ENCODE peak calls at places on chromosome 22, in ten cellular contexts. One of them, this sample, is unnamed.

GRCh38 chr22:26235792-26236191 is 66.5 kb downstream of the SEZ6L start:
- DNase-seq in stimulated activated CD4-positive, alpha-beta T cell treated with anti-CD3 and anti-CD28 coated beads, Interleukin-1b, Interleukin-23, amount 100 ng/mL, for 1 hour: no peak
- DNase-seq in HFFc6: no peak
- DNase-seq in pons: no peak
- DNase-seq in activated naive CD4-positive, alpha-beta T cell treated with anti-CD3 and anti-CD28 coated beads for 36 hours: no peak
- DNase-seq in GM03348: no peak
- DNase-seq in ELR: no peak
- DNase-seq in activated CD8-positive, alpha-beta memory T cell treated with anti-CD3 and anti-CD28 coated beads, Interleukin-2, amount 50 U/mL, for 4 hours: no peak
- DNase-seq in GM10248: no peak
- DNase-seq in activated CD4-positive, alpha-beta T cell treated with anti-CD3 and anti-CD28 coated beads for 48 hours: no peak
- DNase-seq in this sample: no peak

GRCh38 chr22:24416095-24416494 is 11.3 kb upstream of the ADORA2A start:
- DNase-seq in ELR: no peak
- DNase-seq in activated naive CD4-positive, alpha-beta T cell treated with anti-CD3 and anti-CD28 coated beads for 36 hours: no peak
- DNase-seq in stimulated activated CD4-positive, alpha-beta T cell treated with anti-CD3 and anti-CD28 coated beads, Interleukin-1b, Interleukin-23, amount 100 ng/mL, for 1 hour: no peak
- DNase-seq in GM03348: peak; percentile 55
- DNase-seq in HFFc6: no peak
- DNase-seq in GM10248: no peak
- DNase-seq in activated CD8-positive, alpha-beta memory T cell treated with anti-CD3 and anti-CD28 coated beads, Interleukin-2, amount 50 U/mL, for 4 hours: no peak
- DNase-seq in pons: no peak
- DNase-seq in activated CD4-positive, alpha-beta T cell treated with anti-CD3 and anti-CD28 coated beads for 48 hours: no peak
- DNase-seq in this sample: no peak

GRCh38 chr22:19693981-19694670 is 20.2 kb upstream of the SEPTIN5 start:
- DNase-seq in activated CD8-positive, alpha-beta memory T cell treated with anti-CD3 and anti-CD28 coated beads, Interleukin-2, amount 50 U/mL, for 4 hours: no peak
- DNase-seq in HFFc6: no peak
- DNase-seq in GM03348: no peak
- DNase-seq in activated CD4-positive, alpha-beta T cell treated with anti-CD3 and anti-CD28 coated beads for 48 hours: no peak
- DNase-seq in activated naive CD4-positive, alpha-beta T cell treated with anti-CD3 and anti-CD28 coated beads for 36 hours: no peak
- DNase-seq in ELR: no peak
- DNase-seq in stimulated activated CD4-positive, alpha-beta T cell treated with anti-CD3 and anti-CD28 coated beads, Interleukin-1b, Interleukin-23, amount 100 ng/mL, for 1 hour: no peak
- DNase-seq in pons: no peak
- DNase-seq in GM10248: no peak
- DNase-seq in this sample: no peak

GRCh38 chr22:35523167-35523928 is 17.3 kb upstream of the RASD2 start:
- DNase-seq in pons: no peak
- DNase-seq in activated naive CD4-positive, alpha-beta T cell treated with anti-CD3 and anti-CD28 coated beads for 36 hours: no peak
- DNase-seq in ELR: no peak
- DNase-seq in activated CD8-positive, alpha-beta memory T cell treated with anti-CD3 and anti-CD28 coated beads, Interleukin-2, amount 50 U/mL, for 4 hours: no peak
- DNase-seq in GM03348: no peak
- DNase-seq in activated CD4-positive, alpha-beta T cell treated with anti-CD3 and anti-CD28 coated beads for 48 hours: no peak
- DNase-seq in HFFc6: no peak
- DNase-seq in stimulated activated CD4-positive, alpha-beta T cell treated with anti-CD3 and anti-CD28 coated beads, Interleukin-1b, Interleukin-23, amount 100 ng/mL, for 1 hour: no peak
- DNase-seq in GM10248: no peak
- DNase-seq in this sample: no peak

GRCh38 chr22:41216984-41217383 is 11.9 kb downstream of the L3MBTL2 start:
- DNase-seq in GM03348: no peak
- DNase-seq in pons: no peak
- DNase-seq in stimulated activated CD4-positive, alpha-beta T cell treated with anti-CD3 and anti-CD28 coated beads, Interleukin-1b, Interleukin-23, amount 100 ng/mL, for 1 hour: no peak
- DNase-seq in activated naive CD4-positive, alpha-beta T cell treated with anti-CD3 and anti-CD28 coated beads for 36 hours: no peak
- DNase-seq in activated CD4-positive, alpha-beta T cell treated with anti-CD3 and anti-CD28 coated beads for 48 hours: no peak
- DNase-seq in GM10248: no peak
- DNase-seq in ELR: no peak
- DNase-seq in activated CD8-positive, alpha-beta memory T cell treated with anti-CD3 and anti-CD28 coated beads, Interleukin-2, amount 50 U/mL, for 4 hours: no peak
- DNase-seq in HFFc6: no peak
- DNase-seq in this sample: no peak

GRCh38 chr22:27768027-27768640 is 33.4 kb downstream of the MN1 start:
- DNase-seq in pons: no peak
- DNase-seq in stimulated activated CD4-positive, alpha-beta T cell treated with anti-CD3 and anti-CD28 coated beads, Interleukin-1b, Interleukin-23, amount 100 ng/mL, for 1 hour: no peak
- DNase-seq in activated CD4-positive, alpha-beta T cell treated with anti-CD3 and anti-CD28 coated beads for 48 hours: no peak
- DNase-seq in GM03348: no peak
- DNase-seq in GM10248: no peak
- DNase-seq in ELR: no peak
- DNase-seq in HFFc6: no peak
- DNase-seq in activated CD8-positive, alpha-beta memory T cell treated with anti-CD3 and anti-CD28 coated beads, Interleukin-2, amount 50 U/mL, for 4 hours: no peak
- DNase-seq in activated naive CD4-positive, alpha-beta T cell treated with anti-CD3 and anti-CD28 coated beads for 36 hours: no peak
- DNase-seq in this sample: no peak

GRCh38 chr22:28108851-28109250 is 189.8 kb upstream of the PITPNB start:
- DNase-seq in HFFc6: no peak
- DNase-seq in stimulated activated CD4-positive, alpha-beta T cell treated with anti-CD3 and anti-CD28 coated beads, Interleukin-1b, Interleukin-23, amount 100 ng/mL, for 1 hour: no peak
- DNase-seq in activated CD4-positive, alpha-beta T cell treated with anti-CD3 and anti-CD28 coated beads for 48 hours: no peak
- DNase-seq in GM03348: no peak
- DNase-seq in pons: no peak
- DNase-seq in activated naive CD4-positive, alpha-beta T cell treated with anti-CD3 and anti-CD28 coated beads for 36 hours: no peak
- DNase-seq in GM10248: no peak
- DNase-seq in activated CD8-positive, alpha-beta memory T cell treated with anti-CD3 and anti-CD28 coated beads, Interleukin-2, amount 50 U/mL, for 4 hours: no peak
- DNase-seq in ELR: no peak
- DNase-seq in this sample: no peak

GRCh38 chr22:50292643-50293440 is 14.6 kb downstream of the PLXNB2 start:
- DNase-seq in HFFc6: no peak
- DNase-seq in activated CD8-positive, alpha-beta memory T cell treated with anti-CD3 and anti-CD28 coated beads, Interleukin-2, amount 50 U/mL, for 4 hours: no peak
- DNase-seq in ELR: no peak
- DNase-seq in activated CD4-positive, alpha-beta T cell treated with anti-CD3 and anti-CD28 coated beads for 48 hours: no peak
- DNase-seq in GM10248: no peak
- DNase-seq in activated naive CD4-positive, alpha-beta T cell treated with anti-CD3 and anti-CD28 coated beads for 36 hours: peak; percentile 34
- DNase-seq in GM03348: no peak
- DNase-seq in stimulated activated CD4-positive, alpha-beta T cell treated with anti-CD3 and anti-CD28 coated beads, Interleukin-1b, Interleukin-23, amount 100 ng/mL, for 1 hour: no peak
- DNase-seq in pons: no peak
- DNase-seq in this sample: peak; percentile 49

GRCh38 chr22:32695451-32695891 is 106.0 kb upstream of the TIMP3 start:
- DNase-seq in GM03348: peak; percentile 65
- DNase-seq in pons: no peak
- DNase-seq in activated CD8-positive, alpha-beta memory T cell treated with anti-CD3 and anti-CD28 coated beads, Interleukin-2, amount 50 U/mL, for 4 hours: no peak
- DNase-seq in activated CD4-positive, alpha-beta T cell treated with anti-CD3 and anti-CD28 coated beads for 48 hours: no peak
- DNase-seq in stimulated activated CD4-positive, alpha-beta T cell treated with anti-CD3 and anti-CD28 coated beads, Interleukin-1b, Interleukin-23, amount 100 ng/mL, for 1 hour: no peak
- DNase-seq in activated naive CD4-positive, alpha-beta T cell treated with anti-CD3 and anti-CD28 coated beads for 36 hours: no peak
- DNase-seq in ELR: peak; percentile 99
- DNase-seq in HFFc6: peak; percentile 97
- DNase-seq in GM10248: no peak
- DNase-seq in this sample: no peak

GRCh38 chr22:39471421-39472141 is 14.8 kb downstream of the MGAT3 start:
- DNase-seq in ELR: peak; percentile 65
- DNase-seq in stimulated activated CD4-positive, alpha-beta T cell treated with anti-CD3 and anti-CD28 coated beads, Interleukin-1b, Interleukin-23, amount 100 ng/mL, for 1 hour: no peak
- DNase-seq in GM10248: peak; percentile 61
- DNase-seq in GM03348: peak; percentile 86
- DNase-seq in HFFc6: peak; percentile 23
- DNase-seq in activated CD8-positive, alpha-beta memory T cell treated with anti-CD3 and anti-CD28 coated beads, Interleukin-2, amount 50 U/mL, for 4 hours: no peak
- DNase-seq in activated naive CD4-positive, alpha-beta T cell treated with anti-CD3 and anti-CD28 coated beads for 36 hours: peak; percentile 19
- DNase-seq in pons: no peak
- DNase-seq in activated CD4-positive, alpha-beta T cell treated with anti-CD3 and anti-CD28 coated beads for 48 hours: no peak
- DNase-seq in this sample: no peak

GRCh38 chr22:34808618-34809017 is 257.3 kb upstream of the ISX start:
- DNase-seq in stimulated activated CD4-positive, alpha-beta T cell treated with anti-CD3 and anti-CD28 coated beads, Interleukin-1b, Interleukin-23, amount 100 ng/mL, for 1 hour: no peak
- DNase-seq in HFFc6: no peak
- DNase-seq in pons: no peak
- DNase-seq in activated CD8-positive, alpha-beta memory T cell treated with anti-CD3 and anti-CD28 coated beads, Interleukin-2, amount 50 U/mL, for 4 hours: no peak
- DNase-seq in activated CD4-positive, alpha-beta T cell treated with anti-CD3 and anti-CD28 coated beads for 48 hours: no peak
- DNase-seq in GM03348: no peak
- DNase-seq in GM10248: no peak
- DNase-seq in activated naive CD4-positive, alpha-beta T cell treated with anti-CD3 and anti-CD28 coated beads for 36 hours: no peak
- DNase-seq in ELR: no peak
- DNase-seq in this sample: no peak

GRCh38 chr22:32758866-32759385 is 42.6 kb upstream of the TIMP3 start:
- DNase-seq in stimulated activated CD4-positive, alpha-beta T cell treated with anti-CD3 and anti-CD28 coated beads, Interleukin-1b, Interleukin-23, amount 100 ng/mL, for 1 hour: no peak
- DNase-seq in GM10248: no peak
- DNase-seq in activated CD4-positive, alpha-beta T cell treated with anti-CD3 and anti-CD28 coated beads for 48 hours: no peak
- DNase-seq in pons: no peak
- DNase-seq in activated naive CD4-positive, alpha-beta T cell treated with anti-CD3 and anti-CD28 coated beads for 36 hours: no peak
- DNase-seq in GM03348: peak; percentile 44
- DNase-seq in ELR: no peak
- DNase-seq in HFFc6: no peak
- DNase-seq in activated CD8-positive, alpha-beta memory T cell treated with anti-CD3 and anti-CD28 coated beads, Interleukin-2, amount 50 U/mL, for 4 hours: no peak
- DNase-seq in this sample: no peak

GRCh38 chr22:25403752-25404471 is 160.6 kb upstream of the GRK3 start:
- DNase-seq in ELR: peak; percentile 41
- DNase-seq in pons: no peak
- DNase-seq in HFFc6: peak; percentile 34
- DNase-seq in activated CD4-positive, alpha-beta T cell treated with anti-CD3 and anti-CD28 coated beads for 48 hours: no peak
- DNase-seq in stimulated activated CD4-positive, alpha-beta T cell treated with anti-CD3 and anti-CD28 coated beads, Interleukin-1b, Interleukin-23, amount 100 ng/mL, for 1 hour: no peak
- DNase-seq in activated naive CD4-positive, alpha-beta T cell treated with anti-CD3 and anti-CD28 coated beads for 36 hours: peak; percentile 11
- DNase-seq in activated CD8-positive, alpha-beta memory T cell treated with anti-CD3 and anti-CD28 coated beads, Interleukin-2, amount 50 U/mL, for 4 hours: no peak
- DNase-seq in GM10248: peak; percentile 46
- DNase-seq in GM03348: peak; percentile 45
- DNase-seq in this sample: no peak

GRCh38 chr22:42786606-42787356 is 66.1 kb upstream of the A4GALT start:
- DNase-seq in HFFc6: no peak
- DNase-seq in activated naive CD4-positive, alpha-beta T cell treated with anti-CD3 and anti-CD28 coated beads for 36 hours: no peak
- DNase-seq in GM03348: no peak
- DNase-seq in pons: no peak
- DNase-seq in activated CD4-positive, alpha-beta T cell treated with anti-CD3 and anti-CD28 coated beads for 48 hours: no peak
- DNase-seq in activated CD8-positive, alpha-beta memory T cell treated with anti-CD3 and anti-CD28 coated beads, Interleukin-2, amount 50 U/mL, for 4 hours: no peak
- DNase-seq in GM10248: no peak
- DNase-seq in stimulated activated CD4-positive, alpha-beta T cell treated with anti-CD3 and anti-CD28 coated beads, Interleukin-1b, Interleukin-23, amount 100 ng/mL, for 1 hour: no peak
- DNase-seq in ELR: no peak
- DNase-seq in this sample: no peak

GRCh38 chr22:30275625-30276024 is 9.0 kb upstream of the OSM start:
- DNase-seq in activated CD4-positive, alpha-beta T cell treated with anti-CD3 and anti-CD28 coated beads for 48 hours: peak; percentile 22
- DNase-seq in GM03348: no peak
- DNase-seq in GM10248: no peak
- DNase-seq in pons: no peak
- DNase-seq in ELR: no peak
- DNase-seq in activated naive CD4-positive, alpha-beta T cell treated with anti-CD3 and anti-CD28 coated beads for 36 hours: peak; percentile 45
- DNase-seq in activated CD8-positive, alpha-beta memory T cell treated with anti-CD3 and anti-CD28 coated beads, Interleukin-2, amount 50 U/mL, for 4 hours: peak; percentile 52
- DNase-seq in stimulated activated CD4-positive, alpha-beta T cell treated with anti-CD3 and anti-CD28 coated beads, Interleukin-1b, Interleukin-23, amount 100 ng/mL, for 1 hour: no peak
- DNase-seq in HFFc6: no peak
- DNase-seq in this sample: no peak

GRCh38 chr22:48753752-48754517 is 1073.7 kb downstream of the BRD1 start:
- DNase-seq in activated CD8-positive, alpha-beta memory T cell treated with anti-CD3 and anti-CD28 coated beads, Interleukin-2, amount 50 U/mL, for 4 hours: no peak
- DNase-seq in pons: no peak
- DNase-seq in HFFc6: no peak
- DNase-seq in GM10248: no peak
- DNase-seq in stimulated activated CD4-positive, alpha-beta T cell treated with anti-CD3 and anti-CD28 coated beads, Interleukin-1b, Interleukin-23, amount 100 ng/mL, for 1 hour: no peak
- DNase-seq in GM03348: peak; percentile 3
- DNase-seq in activated naive CD4-positive, alpha-beta T cell treated with anti-CD3 and anti-CD28 coated beads for 36 hours: no peak
- DNase-seq in activated CD4-positive, alpha-beta T cell treated with anti-CD3 and anti-CD28 coated beads for 48 hours: no peak
- DNase-seq in ELR: no peak
- DNase-seq in this sample: no peak

GRCh38 chr22:41301085-41302015 is at the start of gene ZC3H7B:
- DNase-seq in activated CD8-positive, alpha-beta memory T cell treated with anti-CD3 and anti-CD28 coated beads, Interleukin-2, amount 50 U/mL, for 4 hours: peak; percentile 84
- DNase-seq in GM10248: peak; percentile 96
- DNase-seq in HFFc6: peak; percentile 72
- DNase-seq in activated naive CD4-positive, alpha-beta T cell treated with anti-CD3 and anti-CD28 coated beads for 36 hours: peak; percentile 88
- DNase-seq in activated CD4-positive, alpha-beta T cell treated with anti-CD3 and anti-CD28 coated beads for 48 hours: peak; percentile 89
- DNase-seq in ELR: peak; percentile 88
- DNase-seq in stimulated activated CD4-positive, alpha-beta T cell treated with anti-CD3 and anti-CD28 coated beads, Interleukin-1b, Interleukin-23, amount 100 ng/mL, for 1 hour: peak; percentile 73
- DNase-seq in pons: peak; percentile 80
- DNase-seq in GM03348: peak; percentile 95
- DNase-seq in this sample: peak; percentile 86

GRCh38 chr22:39253427-39254070 is 8.8 kb upstream of the PDGFB start:
- DNase-seq in activated naive CD4-positive, alpha-beta T cell treated with anti-CD3 and anti-CD28 coated beads for 36 hours: peak; percentile 68
- DNase-seq in pons: no peak
- DNase-seq in HFFc6: peak; percentile 77
- DNase-seq in ELR: peak; percentile 90
- DNase-seq in GM10248: peak; percentile 69
- DNase-seq in activated CD8-positive, alpha-beta memory T cell treated with anti-CD3 and anti-CD28 coated beads, Interleukin-2, amount 50 U/mL, for 4 hours: no peak
- DNase-seq in activated CD4-positive, alpha-beta T cell treated with anti-CD3 and anti-CD28 coated beads for 48 hours: peak; percentile 62
- DNase-seq in stimulated activated CD4-positive, alpha-beta T cell treated with anti-CD3 and anti-CD28 coated beads, Interleukin-1b, Interleukin-23, amount 100 ng/mL, for 1 hour: no peak
- DNase-seq in GM03348: peak; percentile 82
- DNase-seq in this sample: peak; percentile 52

GRCh38 chr22:45878051-45878764 is 98.8 kb downstream of the WNT7B start:
- DNase-seq in pons: no peak
- DNase-seq in activated CD4-positive, alpha-beta T cell treated with anti-CD3 and anti-CD28 coated beads for 48 hours: no peak
- DNase-seq in GM03348: no peak
- DNase-seq in activated CD8-positive, alpha-beta memory T cell treated with anti-CD3 and anti-CD28 coated beads, Interleukin-2, amount 50 U/mL, for 4 hours: peak; percentile 8
- DNase-seq in stimulated activated CD4-positive, alpha-beta T cell treated with anti-CD3 and anti-CD28 coated beads, Interleukin-1b, Interleukin-23, amount 100 ng/mL, for 1 hour: no peak
- DNase-seq in GM10248: no peak
- DNase-seq in activated naive CD4-positive, alpha-beta T cell treated with anti-CD3 and anti-CD28 coated beads for 36 hours: no peak
- DNase-seq in HFFc6: no peak
- DNase-seq in ELR: no peak
- DNase-seq in this sample: no peak

GRCh38 chr22:50308597-50308935 is 1.1 kb upstream of the PLXNB2 start:
- DNase-seq in activated naive CD4-positive, alpha-beta T cell treated with anti-CD3 and anti-CD28 coated beads for 36 hours: no peak
- DNase-seq in stimulated activated CD4-positive, alpha-beta T cell treated with anti-CD3 and anti-CD28 coated beads, Interleukin-1b, Interleukin-23, amount 100 ng/mL, for 1 hour: no peak
- DNase-seq in GM03348: peak; percentile 69
- DNase-seq in activated CD4-positive, alpha-beta T cell treated with anti-CD3 and anti-CD28 coated beads for 48 hours: no peak
- DNase-seq in pons: peak; percentile 62
- DNase-seq in ELR: peak; percentile 28
- DNase-seq in activated CD8-positive, alpha-beta memory T cell treated with anti-CD3 and anti-CD28 coated beads, Interleukin-2, amount 50 U/mL, for 4 hours: no peak
- DNase-seq in GM10248: no peak
- DNase-seq in HFFc6: peak; percentile 69
- DNase-seq in this sample: no peak

GRCh38 chr22:39434243-39434653 is 22.6 kb upstream of the MGAT3 start:
- DNase-seq in GM10248: no peak
- DNase-seq in stimulated activated CD4-positive, alpha-beta T cell treated with anti-CD3 and anti-CD28 coated beads, Interleukin-1b, Interleukin-23, amount 100 ng/mL, for 1 hour: no peak
- DNase-seq in GM03348: no peak
- DNase-seq in activated CD4-positive, alpha-beta T cell treated with anti-CD3 and anti-CD28 coated beads for 48 hours: no peak
- DNase-seq in ELR: no peak
- DNase-seq in activated CD8-positive, alpha-beta memory T cell treated with anti-CD3 and anti-CD28 coated beads, Interleukin-2, amount 50 U/mL, for 4 hours: no peak
- DNase-seq in activated naive CD4-positive, alpha-beta T cell treated with anti-CD3 and anti-CD28 coated beads for 36 hours: no peak
- DNase-seq in pons: peak; percentile 91
- DNase-seq in HFFc6: no peak
- DNase-seq in this sample: no peak

GRCh38 chr22:37566903-37567798 is 6.9 kb downstream of the CDC42EP1 start:
- DNase-seq in HFFc6: no peak
- DNase-seq in stimulated activated CD4-positive, alpha-beta T cell treated with anti-CD3 and anti-CD28 coated beads, Interleukin-1b, Interleukin-23, amount 100 ng/mL, for 1 hour: peak; percentile 87
- DNase-seq in activated CD4-positive, alpha-beta T cell treated with anti-CD3 and anti-CD28 coated beads for 48 hours: peak; percentile 94
- DNase-seq in GM10248: peak; percentile 92
- DNase-seq in ELR: peak; percentile 68
- DNase-seq in activated naive CD4-positive, alpha-beta T cell treated with anti-CD3 and anti-CD28 coated beads for 36 hours: peak; percentile 97
- DNase-seq in pons: peak; percentile 76
- DNase-seq in activated CD8-positive, alpha-beta memory T cell treated with anti-CD3 and anti-CD28 coated beads, Interleukin-2, amount 50 U/mL, for 4 hours: peak; percentile 91
- DNase-seq in GM03348: peak; percentile 73
- DNase-seq in this sample: peak; percentile 95

GRCh38 chr22:27747396-27748256 is 53.9 kb downstream of the MN1 start:
- DNase-seq in GM03348: peak; percentile 74
- DNase-seq in ELR: no peak
- DNase-seq in GM10248: no peak
- DNase-seq in activated naive CD4-positive, alpha-beta T cell treated with anti-CD3 and anti-CD28 coated beads for 36 hours: no peak
- DNase-seq in HFFc6: no peak
- DNase-seq in pons: no peak
- DNase-seq in stimulated activated CD4-positive, alpha-beta T cell treated with anti-CD3 and anti-CD28 coated beads, Interleukin-1b, Interleukin-23, amount 100 ng/mL, for 1 hour: no peak
- DNase-seq in activated CD8-positive, alpha-beta memory T cell treated with anti-CD3 and anti-CD28 coated beads, Interleukin-2, amount 50 U/mL, for 4 hours: no peak
- DNase-seq in activated CD4-positive, alpha-beta T cell treated with anti-CD3 and anti-CD28 coated beads for 48 hours: no peak
- DNase-seq in this sample: no peak

GRCh38 chr22:35703861-35704584 is 13.6 kb upstream of the APOL5 start:
- DNase-seq in stimulated activated CD4-positive, alpha-beta T cell treated with anti-CD3 and anti-CD28 coated beads, Interleukin-1b, Interleukin-23, amount 100 ng/mL, for 1 hour: no peak
- DNase-seq in ELR: peak; percentile 12
- DNase-seq in GM10248: no peak
- DNase-seq in pons: no peak
- DNase-seq in activated CD4-positive, alpha-beta T cell treated with anti-CD3 and anti-CD28 coated beads for 48 hours: no peak
- DNase-seq in activated CD8-positive, alpha-beta memory T cell treated with anti-CD3 and anti-CD28 coated beads, Interleukin-2, amount 50 U/mL, for 4 hours: no peak
- DNase-seq in HFFc6: no peak
- DNase-seq in activated naive CD4-positive, alpha-beta T cell treated with anti-CD3 and anti-CD28 coated beads for 36 hours: no peak
- DNase-seq in GM03348: no peak
- DNase-seq in this sample: no peak

GRCh38 chr22:47591709-47592108 is 829.3 kb downstream of the TBC1D22A start:
- DNase-seq in ELR: no peak
- DNase-seq in activated CD4-positive, alpha-beta T cell treated with anti-CD3 and anti-CD28 coated beads for 48 hours: no peak
- DNase-seq in stimulated activated CD4-positive, alpha-beta T cell treated with anti-CD3 and anti-CD28 coated beads, Interleukin-1b, Interleukin-23, amount 100 ng/mL, for 1 hour: no peak
- DNase-seq in GM10248: no peak
- DNase-seq in GM03348: no peak
- DNase-seq in pons: no peak
- DNase-seq in HFFc6: no peak
- DNase-seq in activated naive CD4-positive, alpha-beta T cell treated with anti-CD3 and anti-CD28 coated beads for 36 hours: no peak
- DNase-seq in activated CD8-positive, alpha-beta memory T cell treated with anti-CD3 and anti-CD28 coated beads, Interleukin-2, amount 50 U/mL, for 4 hours: no peak
- DNase-seq in this sample: no peak

GRCh38 chr22:23801238-23801821 is 14.6 kb downstream of the SMARCB1 start:
- DNase-seq in activated CD4-positive, alpha-beta T cell treated with anti-CD3 and anti-CD28 coated beads for 48 hours: no peak
- DNase-seq in activated CD8-positive, alpha-beta memory T cell treated with anti-CD3 and anti-CD28 coated beads, Interleukin-2, amount 50 U/mL, for 4 hours: no peak
- DNase-seq in GM03348: no peak
- DNase-seq in ELR: no peak
- DNase-seq in activated naive CD4-positive, alpha-beta T cell treated with anti-CD3 and anti-CD28 coated beads for 36 hours: no peak
- DNase-seq in stimulated activated CD4-positive, alpha-beta T cell treated with anti-CD3 and anti-CD28 coated beads, Interleukin-1b, Interleukin-23, amount 100 ng/mL, for 1 hour: no peak
- DNase-seq in pons: no peak
- DNase-seq in GM10248: no peak
- DNase-seq in HFFc6: no peak
- DNase-seq in this sample: no peak

GRCh38 chr22:40043793-40044101 is 49.0 kb downstream of the FAM83F start:
- DNase-seq in stimulated activated CD4-positive, alpha-beta T cell treated with anti-CD3 and anti-CD28 coated beads, Interleukin-1b, Interleukin-23, amount 100 ng/mL, for 1 hour: no peak
- DNase-seq in GM03348: no peak
- DNase-seq in activated CD8-positive, alpha-beta memory T cell treated with anti-CD3 and anti-CD28 coated beads, Interleukin-2, amount 50 U/mL, for 4 hours: no peak
- DNase-seq in ELR: no peak
- DNase-seq in activated naive CD4-positive, alpha-beta T cell treated with anti-CD3 and anti-CD28 coated beads for 36 hours: no peak
- DNase-seq in HFFc6: no peak
- DNase-seq in pons: no peak
- DNase-seq in GM10248: no peak
- DNase-seq in activated CD4-positive, alpha-beta T cell treated with anti-CD3 and anti-CD28 coated beads for 48 hours: no peak
- DNase-seq in this sample: no peak

GRCh38 chr22:37166675-37167066 is 17.0 kb upstream of the IL2RB start:
- DNase-seq in HFFc6: peak; percentile 56
- DNase-seq in activated CD4-positive, alpha-beta T cell treated with anti-CD3 and anti-CD28 coated beads for 48 hours: peak; percentile 92
- DNase-seq in GM03348: peak; percentile 93
- DNase-seq in pons: peak; percentile 56
- DNase-seq in stimulated activated CD4-positive, alpha-beta T cell treated with anti-CD3 and anti-CD28 coated beads, Interleukin-1b, Interleukin-23, amount 100 ng/mL, for 1 hour: peak; percentile 80
- DNase-seq in ELR: peak; percentile 77
- DNase-seq in activated naive CD4-positive, alpha-beta T cell treated with anti-CD3 and anti-CD28 coated beads for 36 hours: peak; percentile 94
- DNase-seq in GM10248: peak; percentile 88
- DNase-seq in activated CD8-positive, alpha-beta memory T cell treated with anti-CD3 and anti-CD28 coated beads, Interleukin-2, amount 50 U/mL, for 4 hours: peak; percentile 86
- DNase-seq in this sample: peak; percentile 89